ENCODE peak calls at places on chromosomes 2 and 18, in five cellular contexts. Q, V, S, W and Y are unnamed samples.

GRCh38 chr2:217216316-217216715 is 356.5 kb upstream of the TNP1 start:
- DNase-seq in S (no peak), V (no peak), Q (no peak), W (no peak), Y (no peak)

GRCh38 chr2:62163106-62163831 is 32.6 kb upstream of the B3GNT2 start:
- DNase-seq in S (no peak), W (no peak), Q (no peak), V (no peak), Y (no peak)

GRCh38 chr2:64210816-64211215 is 66.6 kb upstream of the PELI1 start:
- DNase-seq in S (no peak), Q (peak; percentile 100), V (no peak), W (no peak), Y (no peak)

GRCh38 chr2:2845796-2846315 is 514.8 kb upstream of the MYT1L start:
- DNase-seq in V (no peak), W (no peak), Q (no peak), S (no peak), Y (no peak)

GRCh38 chr2:218679119-218679518 is 7.2 kb downstream of the STK36 start:
- DNase-seq in V (no peak), W (no peak), S (peak; percentile 32), Q (peak; percentile 11), Y (no peak)

GRCh38 chr18:74800098-74800497 is 202.4 kb downstream of the ZNF407 start:
- DNase-seq in W (no peak), S (no peak), Q (no peak), V (no peak), Y (no peak)

GRCh38 chr2:64881037-64881492 is 108.1 kb upstream of the SLC1A4 start:
- DNase-seq in V (no peak), W (no peak), Q (no peak), S (no peak), Y (no peak)

GRCh38 chr2:236971131-236971850 is 114.4 kb upstream of the COPS8 start:
- DNase-seq in V (peak; percentile 30), S (peak; percentile 21), Q (no peak), W (no peak), Y (no peak)

GRCh38 chr2:184336688-184337087 is 261.6 kb upstream of the ZNF804A start:
- DNase-seq in S (peak; percentile 0), Q (peak; percentile 16), V (no peak), W (no peak), Y (no peak)

GRCh38 chr2:33222309-33222708 is 254.1 kb upstream of the RASGRP3 start:
- DNase-seq in W (no peak), S (no peak), V (no peak), Q (peak; percentile 100), Y (no peak)

DNA sequence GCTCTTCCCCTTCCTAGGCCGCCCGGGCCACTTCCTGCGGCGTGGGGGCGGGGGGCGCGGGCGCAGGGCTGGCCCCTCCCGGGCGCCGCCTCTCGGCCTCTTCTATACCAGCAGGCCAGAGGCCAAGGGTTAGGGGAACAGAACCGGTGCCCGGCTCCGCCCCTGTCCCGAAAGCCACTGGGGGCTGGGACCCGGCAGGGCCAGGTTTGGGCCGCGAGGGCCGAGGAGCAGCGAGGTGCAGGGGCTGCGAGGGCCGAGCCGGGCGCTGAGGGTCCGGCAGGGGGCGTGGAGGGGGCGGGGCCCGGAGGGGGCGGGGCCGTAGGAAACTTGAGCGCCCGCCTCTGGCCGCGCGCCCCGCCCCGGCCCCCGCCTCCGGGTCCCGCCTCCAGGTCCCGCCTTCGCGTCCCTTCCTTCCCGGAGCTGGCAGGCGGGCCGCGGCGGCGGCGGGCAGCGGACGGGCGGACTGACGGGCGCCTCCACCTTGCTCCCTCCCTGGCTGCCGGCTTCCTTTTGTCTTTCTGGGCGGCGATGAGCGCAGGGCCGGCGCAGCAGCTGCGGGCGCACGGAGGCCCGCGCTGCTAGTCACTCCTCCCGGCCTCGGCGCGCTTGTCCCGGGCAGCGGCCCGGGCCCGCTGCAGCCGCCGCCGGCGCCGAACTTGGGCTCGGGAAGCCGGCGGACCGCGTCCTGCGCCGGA is at the start of gene HPCAL1:
- DNase-seq in Q (peak; percentile 58), S (peak; percentile 70), W (peak; percentile 92), V (peak; percentile 88), Y (no peak)
- TF ChIP-seq CTCF in Q (peak; percentile 64), S (peak; percentile 51), W (peak; percentile 68), V (peak; percentile 34), Y (peak; percentile 53)

GRCh38 chr2:234950435-234950729 is 1.4 kb upstream of the SH3BP4 start:
- DNase-seq in V (no peak), W (no peak), Q (no peak), S (no peak), Y (no peak)
- H3K4me3 ChIP-seq in V (no peak overlapping the region), W (no peak overlapping the region), Q (no peak overlapping the region), S (no peak overlapping the region), Y (no peak overlapping the region)

DNA sequence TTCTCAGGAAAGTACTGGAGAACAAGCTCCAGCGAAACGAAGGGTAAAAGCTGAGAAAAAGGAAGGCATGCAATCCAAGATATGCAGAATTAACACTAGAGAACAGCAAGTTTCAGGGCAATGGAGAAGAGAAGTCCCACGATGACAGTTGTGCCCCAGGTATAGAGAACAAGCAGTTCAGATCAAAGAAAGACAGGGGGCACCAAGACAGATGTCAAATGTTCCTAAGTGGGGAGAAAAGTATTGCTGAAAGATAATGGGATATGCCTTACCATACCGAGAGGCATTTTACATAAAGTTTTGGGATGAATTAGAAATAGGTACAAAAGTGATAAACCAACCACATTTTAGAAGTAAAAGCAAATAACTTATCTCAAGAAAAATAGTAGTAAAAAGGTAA is 79.1 kb upstream of the UBE2E3 start:
- DNase-seq in V (no peak), S (no peak), Q (no peak), W (no peak), Y (no peak)
- TF ChIP-seq CTCF in V (no peak), S (no peak), Q (no peak), W (no peak), Y (no peak)

DNA sequence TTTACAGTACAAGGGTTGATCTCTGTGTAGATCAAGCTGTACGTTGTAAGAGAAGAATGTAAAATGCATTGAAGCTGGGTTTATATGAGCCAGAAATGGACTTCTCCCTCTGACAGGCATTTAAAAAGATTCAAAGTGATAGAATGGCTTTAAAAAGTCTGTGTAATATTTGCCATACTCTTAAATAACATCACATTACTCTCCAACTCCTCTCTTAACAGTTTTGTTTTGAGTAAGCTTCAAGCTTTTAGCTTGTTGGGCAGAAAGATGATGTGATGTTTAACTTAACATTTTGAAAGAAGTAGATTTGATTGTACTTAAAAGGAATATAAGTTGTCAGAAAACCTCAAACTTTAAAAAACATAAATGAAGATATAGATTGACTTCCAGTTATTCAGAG is 72.2 kb downstream of the COX7A2L start:
- DNase-seq in S (no peak), V (no peak), W (no peak), Q (no peak), Y (no peak)
- H3K4me3 ChIP-seq in S (no peak overlapping the region), V (no peak overlapping the region), W (no peak overlapping the region), Q (no peak overlapping the region), Y (no peak overlapping the region)

GRCh38 chr2:174683392-174683759 is 80.9 kb downstream of the CHRNA1 start:
- DNase-seq in S (peak; percentile 52), V (peak; percentile 66), W (peak; percentile 50), Q (peak; percentile 35), Y (no peak)
- TF ChIP-seq CTCF in S (peak; percentile 13), V (peak; percentile 35), W (peak; percentile 20), Q (no peak), Y (peak; percentile 41)

GRCh38 chr2:109218087-109218791 is 89.2 kb downstream of the SH3RF3 start:
- DNase-seq in V (no peak), Q (no peak), S (peak; percentile 75), W (no peak), Y (no peak)
- H3K4me3 ChIP-seq in V (no peak overlapping the region), Q (no peak overlapping the region), S (no peak overlapping the region), W (no peak overlapping the region), Y (no peak overlapping the region)

GRCh38 chr2:15943378-15943851 is 3.1 kb downstream of the MYCN start:
- DNase-seq in Q (no peak), S (no peak), V (no peak), W (peak; percentile 42), Y (no peak)
- TF ChIP-seq CTCF in Q (peak; percentile 38), S (no peak), V (no peak), W (peak; percentile 32), Y (peak; percentile 60)

GRCh38 chr2:136106505-136106904 is 11.4 kb downstream of the CXCR4 start:
- DNase-seq in W (no peak), V (no peak), Q (no peak), S (no peak), Y (no peak)
- H3K4me3 ChIP-seq in W (no peak overlapping the region), V (no peak overlapping the region), Q (no peak overlapping the region), S (no peak overlapping the region), Y (no peak overlapping the region)

DNA sequence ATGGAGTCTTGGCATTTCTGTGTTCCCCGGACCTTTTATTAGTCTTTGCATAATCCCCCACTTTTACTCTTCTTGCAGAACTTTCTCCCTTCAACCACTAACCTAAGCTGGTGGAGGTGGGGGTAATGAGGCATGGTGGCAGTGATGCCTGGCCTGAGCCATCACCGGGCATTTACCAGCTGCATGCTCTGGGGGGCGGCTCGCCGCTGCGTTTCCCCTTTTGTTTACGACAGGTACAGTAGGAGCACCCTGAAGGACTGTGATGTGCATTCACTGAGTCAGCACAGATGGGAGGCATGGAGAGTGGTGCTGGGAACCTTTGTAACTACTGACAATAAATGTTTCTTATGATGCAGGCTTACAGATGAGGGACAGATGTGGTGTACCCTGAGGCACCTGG is 46.9 kb downstream of the PLEKHB2 start:
- DNase-seq in Q (no peak), V (no peak), W (no peak), S (no peak), Y (no peak)
- TF ChIP-seq CTCF in Q (no peak), V (no peak), W (no peak), S (no peak), Y (no peak)